ENCODE peak calls at places on chromosomes 2 and 18, in seven cellular contexts. One of them, this sample, is unnamed.

GRCh38 chr2:127413782-127414743 is 4.2 kb upstream of the PROC start:
- DNase-seq in OCI-LY7: no peak
- DNase-seq in H9: no peak
- DNase-seq in trophoblast cell: no peak
- DNase-seq in neuronal stem cell: no peak
- DNase-seq in GM23248: peak
- DNase-seq in neural progenitor cell: no peak
- DNase-seq in this sample: peak

GRCh38 chr2:206083602-206084467 is 2.1 kb downstream of the INO80D start:
- DNase-seq in neuronal stem cell: no peak
- DNase-seq in neural progenitor cell: peak
- DNase-seq in trophoblast cell: no peak
- DNase-seq in OCI-LY7: peak
- DNase-seq in GM23248: peak
- DNase-seq in H9: peak
- DNase-seq in this sample: peak

GRCh38 chr2:44801289-44801675 is 140.2 kb upstream of the SIX3 start:
- DNase-seq in trophoblast cell: no peak
- DNase-seq in GM23248: no peak
- DNase-seq in neuronal stem cell: no peak
- DNase-seq in H9: peak
- DNase-seq in neural progenitor cell: peak
- DNase-seq in OCI-LY7: no peak
- DNase-seq in this sample: no peak

GRCh38 chr18:43914017-43914416 is 636.7 kb upstream of the SYT4 start:
- DNase-seq in trophoblast cell: no peak
- DNase-seq in neuronal stem cell: no peak
- DNase-seq in H9: no peak
- DNase-seq in neural progenitor cell: no peak
- DNase-seq in OCI-LY7: no peak
- DNase-seq in GM23248: no peak
- DNase-seq in this sample: no peak

GRCh38 chr18:25038261-25038660 is 313.7 kb downstream of the ZNF521 start:
- DNase-seq in neural progenitor cell: peak
- DNase-seq in trophoblast cell: no peak
- DNase-seq in H9: no peak
- DNase-seq in neuronal stem cell: peak
- DNase-seq in GM23248: no peak
- DNase-seq in OCI-LY7: no peak
- DNase-seq in this sample: no peak

GRCh38 chr18:46333371-46334199 is 229.4 kb downstream of the HAUS1 start:
- DNase-seq in GM23248: peak
- DNase-seq in trophoblast cell: no peak
- DNase-seq in neural progenitor cell: peak
- DNase-seq in OCI-LY7: no peak
- DNase-seq in H9: no peak
- DNase-seq in neuronal stem cell: peak
- DNase-seq in this sample: no peak

GRCh38 chr2:85924522-85924921 is 35.7 kb upstream of the ST3GAL5 start:
- DNase-seq in H9: no peak
- DNase-seq in neuronal stem cell: no peak
- DNase-seq in trophoblast cell: no peak
- DNase-seq in GM23248: peak
- DNase-seq in OCI-LY7: no peak
- DNase-seq in neural progenitor cell: no peak
- DNase-seq in this sample: peak

GRCh38 chr2:238484522-238485452 is 58.1 kb downstream of the ASB1 start:
- DNase-seq in H9: peak
- DNase-seq in trophoblast cell: no peak
- DNase-seq in GM23248: no peak
- DNase-seq in OCI-LY7: no peak
- DNase-seq in neuronal stem cell: no peak
- DNase-seq in neural progenitor cell: no peak
- DNase-seq in this sample: no peak

GRCh38 chr2:69177785-69178636 is 165.0 kb downstream of the ANTXR1 start:
- DNase-seq in neuronal stem cell: peak
- DNase-seq in GM23248: peak
- DNase-seq in neural progenitor cell: peak
- DNase-seq in H9: peak
- DNase-seq in trophoblast cell: peak
- DNase-seq in OCI-LY7: no peak
- DNase-seq in this sample: peak

GRCh38 chr2:138415891-138416494 is 85.6 kb upstream of the SPOPL start:
- DNase-seq in neural progenitor cell: no peak
- DNase-seq in H9: no peak
- DNase-seq in trophoblast cell: no peak
- DNase-seq in neuronal stem cell: no peak
- DNase-seq in OCI-LY7: no peak
- DNase-seq in GM23248: peak
- DNase-seq in this sample: no peak

GRCh38 chr2:143420313-143420712 is 291.1 kb downstream of the ARHGAP15 start:
- DNase-seq in H9: no peak
- DNase-seq in OCI-LY7: no peak
- DNase-seq in GM23248: peak
- DNase-seq in neuronal stem cell: no peak
- DNase-seq in neural progenitor cell: no peak
- DNase-seq in trophoblast cell: no peak
- DNase-seq in this sample: no peak

GRCh38 chr2:119549236-119549635 is 5.0 kb downstream of the CFAP221 start:
- DNase-seq in OCI-LY7: no peak
- DNase-seq in neural progenitor cell: no peak
- DNase-seq in trophoblast cell: no peak
- DNase-seq in H9: no peak
- DNase-seq in neuronal stem cell: no peak
- DNase-seq in GM23248: peak
- DNase-seq in this sample: no peak

GRCh38 chr2:163155279-163155883 is 316.8 kb upstream of the KCNH7 start:
- DNase-seq in trophoblast cell: no peak
- DNase-seq in H9: no peak
- DNase-seq in OCI-LY7: peak
- DNase-seq in GM23248: peak
- DNase-seq in neural progenitor cell: peak
- DNase-seq in neuronal stem cell: peak
- DNase-seq in this sample: peak

GRCh38 chr2:200713704-200714064 is 98.0 kb upstream of the BZW1 start:
- DNase-seq in H9: no peak
- DNase-seq in trophoblast cell: no peak
- DNase-seq in OCI-LY7: no peak
- DNase-seq in GM23248: no peak
- DNase-seq in neuronal stem cell: no peak
- DNase-seq in neural progenitor cell: no peak
- DNase-seq in this sample: no peak

GRCh38 chr18:39434223-39434622 is 1868.6 kb upstream of the CELF4 start:
- DNase-seq in trophoblast cell: no peak
- DNase-seq in GM23248: peak
- DNase-seq in OCI-LY7: no peak
- DNase-seq in neural progenitor cell: no peak
- DNase-seq in H9: no peak
- DNase-seq in neuronal stem cell: no peak
- DNase-seq in this sample: no peak

GRCh38 chr2:47237375-47238357 is 82.6 kb upstream of the STPG4 start:
- DNase-seq in GM23248: peak
- DNase-seq in neuronal stem cell: no peak
- DNase-seq in H9: no peak
- DNase-seq in neural progenitor cell: no peak
- DNase-seq in OCI-LY7: no peak
- DNase-seq in trophoblast cell: no peak
- DNase-seq in this sample: no peak

GRCh38 chr18:31574359-31574758 is 17.3 kb upstream of the TTR start:
- DNase-seq in GM23248: no peak
- DNase-seq in neuronal stem cell: no peak
- DNase-seq in trophoblast cell: no peak
- DNase-seq in OCI-LY7: peak
- DNase-seq in H9: no peak
- DNase-seq in neural progenitor cell: no peak
- DNase-seq in this sample: peak

GRCh38 chr2:106054880-106055655 is 139.0 kb downstream of the UXS1 start:
- DNase-seq in neuronal stem cell: no peak
- DNase-seq in OCI-LY7: no peak
- DNase-seq in trophoblast cell: no peak
- DNase-seq in GM23248: no peak
- DNase-seq in neural progenitor cell: no peak
- DNase-seq in H9: no peak
- DNase-seq in this sample: no peak

GRCh38 chr18:67516432-67517223 is at the start of gene DSEL:
- DNase-seq in neural progenitor cell: peak
- DNase-seq in trophoblast cell: peak
- DNase-seq in H9: peak
- DNase-seq in neuronal stem cell: peak
- DNase-seq in GM23248: peak
- DNase-seq in OCI-LY7: peak
- DNase-seq in this sample: peak

GRCh38 chr18:38539373-38539772 is 973.8 kb upstream of the CELF4 start:
- DNase-seq in neuronal stem cell: peak
- DNase-seq in trophoblast cell: no peak
- DNase-seq in GM23248: no peak
- DNase-seq in H9: no peak
- DNase-seq in neural progenitor cell: peak
- DNase-seq in OCI-LY7: no peak
- DNase-seq in this sample: no peak

GRCh38 chr2:9422321-9423099 is 818 bp downstream of the ITGB1BP1 start:
- DNase-seq in neural progenitor cell: peak
- DNase-seq in neuronal stem cell: peak
- DNase-seq in H9: peak
- DNase-seq in OCI-LY7: peak
- DNase-seq in trophoblast cell: no peak
- DNase-seq in GM23248: peak
- DNase-seq in this sample: peak

GRCh38 chr2:186874713-186875112 is 25.7 kb upstream of the ZSWIM2 start:
- DNase-seq in neuronal stem cell: no peak
- DNase-seq in H9: no peak
- DNase-seq in GM23248: no peak
- DNase-seq in neural progenitor cell: no peak
- DNase-seq in trophoblast cell: no peak
- DNase-seq in OCI-LY7: no peak
- DNase-seq in this sample: no peak

GRCh38 chr18:13465476-13465875 is 246.9 kb downstream of the LDLRAD4 start:
- DNase-seq in neuronal stem cell: no peak
- DNase-seq in neural progenitor cell: no peak
- DNase-seq in OCI-LY7: peak
- DNase-seq in trophoblast cell: no peak
- DNase-seq in H9: no peak
- DNase-seq in GM23248: no peak
- DNase-seq in this sample: no peak

GRCh38 chr2:230907361-230908093 is 17.5 kb downstream of the GPR55 start:
- DNase-seq in trophoblast cell: no peak
- DNase-seq in neuronal stem cell: no peak
- DNase-seq in OCI-LY7: no peak
- DNase-seq in GM23248: no peak
- DNase-seq in H9: peak
- DNase-seq in neural progenitor cell: no peak
- DNase-seq in this sample: no peak

GRCh38 chr18:41456791-41457190 is 498.2 kb upstream of the PIK3C3 start:
- DNase-seq in neuronal stem cell: no peak
- DNase-seq in GM23248: no peak
- DNase-seq in neural progenitor cell: no peak
- DNase-seq in H9: no peak
- DNase-seq in trophoblast cell: no peak
- DNase-seq in OCI-LY7: no peak
- DNase-seq in this sample: peak

GRCh38 chr2:149908731-149909690 is 321.4 kb upstream of the MMADHC start:
- DNase-seq in H9: no peak
- DNase-seq in neuronal stem cell: no peak
- DNase-seq in GM23248: no peak
- DNase-seq in OCI-LY7: no peak
- DNase-seq in trophoblast cell: no peak
- DNase-seq in neural progenitor cell: no peak
- DNase-seq in this sample: no peak

GRCh38 chr18:48541026-48541746 is 2.4 kb downstream of the CTIF start:
- DNase-seq in H9: peak
- DNase-seq in trophoblast cell: peak
- DNase-seq in neural progenitor cell: peak
- DNase-seq in GM23248: peak
- DNase-seq in neuronal stem cell: peak
- DNase-seq in OCI-LY7: no peak
- DNase-seq in this sample: peak

GRCh38 chr2:105070010-105070865 is 32.4 kb downstream of the MRPS9 start:
- DNase-seq in neural progenitor cell: no peak
- DNase-seq in H9: no peak
- DNase-seq in neuronal stem cell: no peak
- DNase-seq in OCI-LY7: no peak
- DNase-seq in GM23248: no peak
- DNase-seq in trophoblast cell: no peak
- DNase-seq in this sample: no peak

DNA sequence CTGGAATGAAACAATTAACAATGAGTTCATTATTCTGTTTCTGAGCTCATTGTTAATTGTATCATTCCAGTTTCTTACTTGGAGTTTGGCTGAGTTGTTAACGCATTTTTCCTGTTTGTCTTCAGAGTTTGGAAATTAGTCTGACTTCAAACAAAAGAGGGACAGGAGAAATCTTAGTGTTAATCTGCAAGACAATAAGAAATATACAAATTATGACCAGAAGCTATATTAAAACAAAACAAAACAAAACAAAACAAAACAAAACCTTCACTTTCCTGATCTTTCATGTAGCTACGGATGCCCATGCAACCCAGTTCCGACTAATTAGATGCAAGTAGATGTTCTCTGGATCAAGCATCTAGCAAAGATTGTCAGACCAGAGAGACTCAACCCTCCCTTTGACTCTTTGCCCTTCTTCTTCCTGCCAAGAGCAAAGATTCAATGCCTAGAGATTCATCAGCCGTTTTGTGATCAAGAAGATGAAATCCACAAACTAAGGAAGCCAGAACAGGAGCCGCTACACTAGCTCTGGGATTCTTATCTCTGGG is 686.2 kb upstream of the FSHR start:
- DNase-seq in H9: no peak
- DNase-seq in neural progenitor cell: no peak
- DNase-seq in OCI-LY7: no peak
- DNase-seq in trophoblast cell: no peak
- DNase-seq in neuronal stem cell: no peak
- DNase-seq in GM23248: no peak
- DNase-seq in this sample: peak
- H3K27ac ChIP-seq in H9: no peak
- H3K27ac ChIP-seq in neural progenitor cell: no peak
- H3K27ac ChIP-seq in OCI-LY7: no peak
- H3K27ac ChIP-seq in trophoblast cell: no peak
- H3K27ac ChIP-seq in neuronal stem cell: no peak
- H3K27ac ChIP-seq in GM23248: no peak
- H3K27ac ChIP-seq in this sample: no peak

GRCh38 chr2:25669520-25669919 is 3.9 kb downstream of the DTNB start:
- DNase-seq in GM23248: no peak
- DNase-seq in trophoblast cell: no peak
- DNase-seq in neuronal stem cell: no peak
- DNase-seq in OCI-LY7: no peak
- DNase-seq in neural progenitor cell: peak
- DNase-seq in H9: peak
- DNase-seq in this sample: no peak
- H3K4me2 ChIP-seq in GM23248: no peak
- H3K4me2 ChIP-seq in trophoblast cell: no peak
- H3K4me2 ChIP-seq in neuronal stem cell: no peak
- H3K4me2 ChIP-seq in OCI-LY7: no peak
- H3K4me2 ChIP-seq in neural progenitor cell: peak
- H3K4me2 ChIP-seq in H9: no peak
- H3K4me2 ChIP-seq in this sample: no peak

GRCh38 chr2:170238776-170239175 is 60.8 kb downstream of the MYO3B start:
- DNase-seq in H9: no peak
- DNase-seq in GM23248: no peak
- DNase-seq in neuronal stem cell: no peak
- DNase-seq in OCI-LY7: no peak
- DNase-seq in trophoblast cell: no peak
- DNase-seq in neural progenitor cell: no peak
- DNase-seq in this sample: no peak
- H3K27ac ChIP-seq in H9: no peak
- H3K27ac ChIP-seq in GM23248: no peak
- H3K27ac ChIP-seq in neuronal stem cell: no peak
- H3K27ac ChIP-seq in OCI-LY7: no peak
- H3K27ac ChIP-seq in trophoblast cell: no peak
- H3K27ac ChIP-seq in neural progenitor cell: no peak
- H3K27ac ChIP-seq in this sample: no peak

GRCh38 chr2:237433920-237434319 is 20.0 kb upstream of the COL6A3 start:
- DNase-seq in H9: no peak
- DNase-seq in neuronal stem cell: no peak
- DNase-seq in GM23248: no peak
- DNase-seq in trophoblast cell: no peak
- DNase-seq in neural progenitor cell: no peak
- DNase-seq in OCI-LY7: no peak
- DNase-seq in this sample: no peak
- H3K4me2 ChIP-seq in H9: no peak
- H3K4me2 ChIP-seq in neuronal stem cell: no peak
- H3K4me2 ChIP-seq in GM23248: peak
- H3K4me2 ChIP-seq in trophoblast cell: no peak
- H3K4me2 ChIP-seq in neural progenitor cell: no peak
- H3K4me2 ChIP-seq in OCI-LY7: no peak
- H3K4me2 ChIP-seq in this sample: peak

This sample was measured in osteoblast.